ENCODE peak calls at places on chromosome 6, in four cellular contexts. H is HTR-8/SVneo; F is neuronal stem cell; X is activated T-cell treated with anti-CD3 and anti-CD28 coated beads, Interleukin-2, amount 50 U/mL, for 4 hours. S is an unnamed sample.

GRCh38 chr6:136969433-136969832 is 47.3 kb downstream of the SLC35D3 start:
- DNase-seq in X (no peak), F (no peak), H (no peak), S (peak; percentile 57)

GRCh38 chr6:33420493-33421343 is 853 bp downstream of the SYNGAP1 start:
- DNase-seq in X (no peak), F (no peak), H (no peak), S (no peak)

GRCh38 chr6:30493643-30494250 is 4.4 kb downstream of the HLA-E start:
- DNase-seq in F (no peak), H (no peak), X (peak; percentile 47), S (no peak)

GRCh38 chr6:44867561-44868334 is 460.4 kb upstream of the RUNX2 start:
- DNase-seq in H (no peak), X (no peak), F (no peak), S (no peak)

GRCh38 chr6:62371840-62372239 is 85.8 kb upstream of the KHDRBS2 start:
- DNase-seq in F (no peak), H (no peak), X (no peak), S (no peak)

GRCh38 chr6:122817362-122817761 is 28.3 kb downstream of the SMPDL3A start:
- DNase-seq in F (no peak), X (no peak), H (no peak), S (no peak)

GRCh38 chr6:75489025-75489424 is 4.6 kb downstream of the FILIP1 start:
- DNase-seq in X (no peak), H (no peak), F (no peak), S (no peak)

GRCh38 chr6:10449751-10450150 is 34.9 kb upstream of the TFAP2A start:
- DNase-seq in H (no peak), X (no peak), F (no peak), S (no peak)

GRCh38 chr6:10954590-10955010 is 67.7 kb downstream of the SYCP2L start:
- DNase-seq in H (peak; percentile 76), F (peak; percentile 77), X (peak; percentile 32), S (peak; percentile 70)

GRCh38 chr6:113076116-113076515 is 729.0 kb downstream of the RFPL4B start:
- DNase-seq in F (no peak), X (no peak), H (no peak), S (no peak)

GRCh38 chr6:112833546-112834215 is 486.6 kb downstream of the RFPL4B start:
- DNase-seq in X (no peak), H (no peak), F (no peak), S (no peak)

GRCh38 chr6:3272911-3273547 is 14.3 kb downstream of the PSMG4 start:
- DNase-seq in X (no peak), F (no peak), H (no peak), S (no peak)

GRCh38 chr6:11538049-11538798 is 675 bp downstream of the TMEM170B start:
- DNase-seq in F (peak; percentile 33), H (peak; percentile 20), X (peak; percentile 15), S (no peak)

GRCh38 chr6:36867471-36868224 is 7.0 kb downstream of the PPIL1 start:
- DNase-seq in X (no peak), F (no peak), H (no peak), S (no peak)

GRCh38 chr6:109491207-109491938 is 8.4 kb upstream of the ZBTB24 start:
- DNase-seq in F (no peak), H (no peak), X (no peak), S (peak; percentile 58)

GRCh38 chr6:144278659-144279314 is 6.3 kb upstream of the UTRN start:
- DNase-seq in F (no peak), H (peak; percentile 23), X (no peak), S (peak; percentile 41)

GRCh38 chr6:25174678-25175077 is 104.5 kb upstream of the CARMIL1 start:
- DNase-seq in F (no peak), H (no peak), X (no peak), S (no peak)

S was measured in small intestine.